ENCODE peak calls at places on chromosomes 11 and 22, in six cellular contexts. V, M, N, R, P and B are unnamed samples.
A peak's percentile ranks its signal among the peaks of the same experiment; 100 is the strongest.

GRCh38 chr11:63523151-63523550 is 13.5 kb upstream of the PLAAT4 start:
- DNase-seq in V (no peak), M (no peak), N (no peak), R (no peak), P (no peak), B (no peak)

GRCh38 chr11:102036757-102037156 is 10.5 kb upstream of the CFAP300 start:
- DNase-seq in V (no peak), M (no peak), N (no peak), R (no peak), P (no peak), B (no peak)

GRCh38 chr11:117020287-117020686 is 77.9 kb downstream of the SIK3 start:
- DNase-seq in V (no peak), M (no peak), N (no peak), R (no peak), P (no peak), B (no peak)

GRCh38 chr11:19962795-19963163 is 197.5 kb downstream of the DBX1 start:
- DNase-seq in V (no peak), M (no peak), N (no peak), R (no peak), P (no peak), B (no peak)

GRCh38 chr22:17845790-17846189 is 71.5 kb upstream of the BID start:
- DNase-seq in V (no peak), M (no peak), N (no peak), R (no peak), P (no peak), B (no peak)

GRCh38 chr11:2302280-2302843 is 549 bp downstream of the TSPAN32 start:
- DNase-seq in V (no peak), M (no peak), N (no peak), R (no peak), P (peak; percentile 49), B (no peak)

GRCh38 chr11:69718147-69718546 is 14.3 kb upstream of the FGF19 start:
- DNase-seq in V (peak; percentile 60), M (peak; percentile 84), N (no peak), R (no peak), P (no peak), B (no peak)

GRCh38 chr11:19918302-19919049 is 205.8 kb downstream of the NAV2 start:
- DNase-seq in V (no peak), M (no peak), N (no peak), R (no peak), P (no peak), B (no peak)

GRCh38 chr22:28442951-28443876 is 236.4 kb downstream of the TTC28 start:
- DNase-seq in V (no peak), M (peak; percentile 54), N (peak; percentile 72), R (peak; percentile 62), P (no peak), B (peak; percentile 30)

GRCh38 chr22:29254283-29254653 is 13.5 kb downstream of the RHBDD3 start:
- DNase-seq in V (no peak), M (no peak), N (no peak), R (no peak), P (no peak), B (no peak)

GRCh38 chr11:34052608-34053160 is 1.2 kb downstream of the CAPRIN1 start:
- DNase-seq in V (no peak), M (peak; percentile 47), N (peak; percentile 29), R (peak; percentile 29), P (no peak), B (no peak)

GRCh38 chr22:17370036-17370765 is 941 bp downstream of the CECR2 start:
- DNase-seq in V (no peak), M (peak; percentile 61), N (peak; percentile 27), R (no peak), P (no peak), B (no peak)

GRCh38 chr22:44536411-44536810 is 38.4 kb upstream of the RTL6 start:
- DNase-seq in V (no peak), M (no peak), N (no peak), R (no peak), P (no peak), B (no peak)

DNA sequence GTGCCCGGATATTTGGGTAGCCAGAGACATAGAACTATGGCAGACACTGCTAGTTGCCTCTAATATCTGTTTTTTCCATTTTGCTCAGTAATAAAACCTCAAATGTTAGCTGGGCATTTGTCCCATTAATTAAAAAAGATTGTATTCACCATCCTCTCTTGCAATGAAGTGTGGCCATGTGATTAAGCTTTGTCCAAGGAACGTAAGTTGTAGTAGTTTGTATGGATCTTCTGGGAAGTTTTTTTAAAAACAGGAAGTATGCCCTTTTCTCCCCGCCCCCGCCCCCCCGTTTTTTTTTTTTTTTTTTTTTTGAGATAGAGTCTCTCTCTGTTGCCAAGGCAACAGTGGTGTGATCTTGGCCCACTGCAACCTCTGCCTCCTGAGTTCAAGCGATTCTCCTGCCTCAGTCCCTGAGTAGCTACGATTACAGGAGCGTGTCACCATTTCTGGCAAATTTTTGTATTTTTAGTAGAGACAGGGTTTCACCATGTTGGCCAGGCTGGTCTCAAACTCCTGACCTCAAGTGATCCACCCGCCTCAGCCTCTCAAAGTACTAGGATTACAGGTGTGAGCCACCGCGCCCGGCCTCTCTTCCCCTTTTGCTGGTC is 1.7 kb upstream of the TMEM135 start:
- DNase-seq in V (no peak), M (no peak), N (no peak), R (no peak), P (no peak), B (no peak)
- TF ChIP-seq POLR2A in V (no peak), M (no peak), N (no peak), R (no peak), P (no peak), B (no peak)

GRCh38 chr11:7512525-7513209 is 1.1 kb upstream of the PPFIBP2 start:
- DNase-seq in V (no peak), M (no peak), N (peak; percentile 94), R (peak; percentile 79), P (peak; percentile 59), B (no peak)
- TF ChIP-seq POLR2A in V (no peak), M (no peak), N (no peak), R (no peak), P (no peak), B (no peak)

GRCh38 chr11:72641900-72642814 is 32.1 kb downstream of the PDE2A start:
- DNase-seq in V (peak; percentile 69), M (peak; percentile 76), N (peak; percentile 38), R (peak; percentile 39), P (no peak), B (peak; percentile 70)
- TF ChIP-seq POLR2A in V (no peak), M (no peak), N (no peak), R (no peak), P (no peak), B (peak; percentile 5)

DNA sequence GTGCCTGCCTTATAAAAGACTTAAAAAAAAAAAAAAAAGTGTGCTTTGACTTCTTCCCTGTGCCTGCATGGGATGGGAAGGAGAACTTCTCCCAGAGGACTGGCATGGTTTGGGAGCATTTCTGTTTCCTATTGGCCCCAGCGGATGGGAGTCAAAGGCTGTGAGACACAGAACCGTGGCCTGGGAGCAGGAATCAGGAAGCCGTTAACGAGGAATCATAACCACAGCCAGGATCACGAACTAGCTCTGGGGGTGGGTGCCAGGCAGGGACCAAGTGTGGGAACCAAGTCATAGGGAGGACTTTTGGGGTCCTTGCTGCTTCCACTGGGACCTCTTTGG is 526 bp downstream of the C1QTNF6 start:
- DNase-seq in V (no peak), M (no peak), N (no peak), R (peak; percentile 38), P (no peak), B (no peak)
- TF ChIP-seq POLR2A in V (no peak), M (no peak), N (no peak), R (no peak), P (no peak), B (peak; percentile 31)

DNA sequence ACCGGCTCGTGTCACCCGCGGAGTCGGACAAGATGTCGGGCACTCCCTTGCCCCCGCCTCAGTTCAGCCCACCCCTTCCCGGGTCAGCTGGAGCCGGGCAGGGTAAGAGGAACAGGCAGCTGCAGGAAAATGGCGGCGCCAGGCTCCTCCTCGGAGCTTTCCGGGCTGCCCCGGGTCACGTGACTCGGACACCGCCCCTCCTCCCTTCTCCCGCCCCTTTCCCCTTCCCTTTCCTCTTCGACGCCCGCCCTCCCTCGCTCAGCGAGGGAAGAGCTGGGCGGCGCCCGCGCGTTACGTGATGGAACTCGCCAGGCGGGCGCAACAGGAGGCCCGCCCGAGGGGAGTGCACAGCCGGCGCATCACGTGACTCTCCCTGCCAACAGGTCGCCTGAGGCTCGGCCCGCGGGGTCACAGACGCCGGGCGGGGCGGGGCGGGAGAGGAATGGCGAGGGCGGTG is at the start of gene PICALM:
- DNase-seq in V (peak; percentile 85), M (peak; percentile 97), N (peak; percentile 99), R (peak; percentile 97), P (peak; percentile 96), B (peak; percentile 86)
- TF ChIP-seq POLR2A in V (peak; percentile 66), M (peak; percentile 86), N (peak; percentile 56), R (no peak), P (peak; percentile 72), B (peak; percentile 81)

DNA sequence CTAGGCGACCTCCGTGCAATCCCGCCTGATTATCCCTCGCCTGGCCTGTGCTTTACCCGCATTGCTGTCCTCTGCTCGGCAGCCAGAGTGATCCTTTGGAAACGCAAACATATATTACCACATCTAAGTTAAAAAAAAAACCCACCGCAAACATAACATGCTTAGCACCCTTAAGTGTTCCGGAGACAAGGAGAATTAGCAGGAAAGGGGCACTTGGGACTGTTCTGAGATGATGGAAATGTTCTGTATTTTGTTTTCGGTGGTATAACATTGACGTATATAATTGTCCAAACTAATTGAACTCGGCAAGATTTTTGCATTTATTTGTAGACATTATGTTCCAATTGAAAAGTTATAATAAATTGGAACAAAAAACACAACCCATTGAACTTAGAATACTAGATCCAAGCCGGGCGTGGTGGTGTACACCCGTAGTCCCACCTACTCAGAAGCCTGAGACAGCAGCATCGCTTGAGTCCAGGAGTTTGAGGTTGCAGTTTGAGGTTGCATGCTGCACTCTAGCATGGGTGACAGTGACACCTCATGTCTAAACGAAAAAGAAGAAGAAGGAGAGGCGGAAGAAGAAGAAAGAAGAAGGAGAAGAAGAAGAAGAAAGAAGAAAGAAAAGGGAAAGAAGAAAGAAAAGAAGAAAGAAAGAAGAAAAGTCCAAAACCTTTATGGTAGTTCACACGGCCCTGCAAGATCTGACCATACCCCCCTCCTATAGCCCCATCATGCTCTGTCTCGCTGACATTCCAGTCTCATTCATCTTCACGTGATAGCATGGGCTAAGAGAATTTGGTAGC is 604 bp upstream of the POLR3H start:
- DNase-seq in V (no peak), M (no peak), N (no peak), R (no peak), P (no peak), B (no peak)
- TF ChIP-seq POLR2A in V (no peak), M (no peak), N (no peak), R (no peak), P (no peak), B (no peak)

GRCh38 chr22:46390652-46391301 is 55.3 kb downstream of the TRMU start:
- DNase-seq in V (no peak), M (no peak), N (no peak), R (peak; percentile 75), P (peak; percentile 81), B (no peak)
- TF ChIP-seq POLR2A in V (no peak), M (no peak), N (no peak), R (no peak), P (no peak), B (no peak)

GRCh38 chr11:57249384-57250319 is 12.6 kb upstream of the APLNR start:
- DNase-seq in V (peak; percentile 31), M (peak; percentile 87), N (peak; percentile 66), R (peak; percentile 71), P (no peak), B (peak; percentile 27)
- TF ChIP-seq POLR2A in V (no peak), M (no peak), N (no peak), R (no peak), P (no peak), B (no peak)

GRCh38 chr11:81224396-81224795 is 1509.3 kb downstream of the FAM181B start:
- DNase-seq in V (no peak), M (no peak), N (no peak), R (no peak), P (no peak), B (no peak)
- TF ChIP-seq POLR2A in V (no peak), M (no peak), N (no peak), R (no peak), P (no peak), B (no peak)